ENCODE peak calls at places on chromosome 9, in eight cellular contexts. O is HCT116, Z is Peyer's patch, E is heart left ventricle, V is IMR-90, J is uterus, B is H1, H is stomach. Q is an unnamed sample.
A peak's percentile ranks its signal among the peaks of the same experiment; 100 is the strongest.

GRCh38 chr9:134992755-134993124 is 75.0 kb upstream of the FCN1 start:
- DNase-seq in O (no peak), E (no peak), V (no peak), J (no peak), H (no peak), Z (no peak), B (no peak), Q (no peak)

GRCh38 chr9:88551546-88552137 is 16.7 kb downstream of the NXNL2 start:
- DNase-seq in O (no peak), Z (no peak), E (no peak), H (no peak), V (no peak), B (no peak), J (no peak), Q (no peak)

GRCh38 chr9:104868687-104869404 is 59.1 kb downstream of the ABCA1 start:
- DNase-seq in V (peak; percentile 91), H (peak; percentile 38), B (no peak), Z (peak; percentile 61), J (peak; percentile 85), E (peak; percentile 76), O (no peak), Q (peak; percentile 78)

GRCh38 chr9:98374385-98375051 is 119.1 kb upstream of the TBC1D2 start:
- DNase-seq in H (peak; percentile 52), J (no peak), E (no peak), V (peak; percentile 96), B (no peak), Z (no peak), O (no peak), Q (no peak)

GRCh38 chr9:120507936-120508510 is 71.9 kb downstream of the CDK5RAP2 start:
- DNase-seq in J (no peak), E (no peak), V (no peak), Z (no peak), O (no peak), B (no peak), H (no peak), Q (no peak)

GRCh38 chr9:87337335-87338074 is 160.2 kb upstream of the DAPK1 start:
- DNase-seq in J (no peak), B (peak; percentile 51), H (no peak), V (no peak), E (no peak), Z (no peak), O (no peak), Q (no peak)

GRCh38 chr9:127634021-127634420 is 21.9 kb downstream of the STXBP1 start:
- DNase-seq in Z (no peak), J (no peak), B (no peak), O (peak; percentile 7), E (peak; percentile 48), V (no peak), H (no peak), Q (no peak)

GRCh38 chr9:93392974-93393373 is 58.5 kb upstream of the FAM120A start:
- DNase-seq in E (no peak), V (no peak), J (no peak), B (no peak), Z (no peak), O (no peak), H (no peak), Q (no peak)

GRCh38 chr9:35661756-35662350 is 3.1 kb downstream of the ARHGEF39 start:
- DNase-seq in E (no peak), V (no peak), J (no peak), H (no peak), Z (peak; percentile 48), B (no peak), O (no peak), Q (no peak)

GRCh38 chr9:134130503-134131375 is 5.1 kb upstream of the WDR5 start:
- DNase-seq in J (peak; percentile 56), H (peak; percentile 91), B (peak; percentile 62), E (peak; percentile 83), V (peak; percentile 11), O (no peak), Z (no peak), Q (no peak)

GRCh38 chr9:135865531-135865930 is 41.8 kb downstream of the CAMSAP1 start:
- DNase-seq in H (no peak), E (no peak), J (no peak), B (no peak), Z (no peak), O (no peak), V (peak; percentile 65), Q (no peak)

GRCh38 chr9:101878734-101879133 is 140.3 kb upstream of the GRIN3A start:
- DNase-seq in H (no peak), B (no peak), Z (no peak), V (no peak), J (no peak), E (no peak), O (no peak), Q (no peak)

GRCh38 chr9:134177186-134177585 is 12.8 kb upstream of the RNU6ATAC start:
- DNase-seq in J (no peak), H (no peak), E (no peak), Z (no peak), B (no peak), V (no peak), O (no peak), Q (no peak)

GRCh38 chr9:27572566-27572917 is 739 bp downstream of the C9orf72 start:
- DNase-seq in E (no peak), J (no peak), V (no peak), B (no peak), H (peak; percentile 57), Z (peak; percentile 74), O (no peak), Q (peak; percentile 58)

GRCh38 chr9:107866912-107867311 is 377.3 kb upstream of the KLF4 start:
- DNase-seq in B (no peak), V (peak; percentile 23), E (no peak), H (no peak), O (no peak), J (no peak), Z (no peak), Q (no peak)

GRCh38 chr9:129669946-129670345 is 4.5 kb downstream of the PRRX2 start:
- DNase-seq in E (no peak), H (no peak), J (no peak), O (no peak), B (no peak), V (no peak), Z (no peak), Q (no peak)

GRCh38 chr9:17580119-17580518 is 1.3 kb downstream of the SH3GL2 start:
- DNase-seq in V (no peak), B (no peak), H (no peak), Z (no peak), O (no peak), E (no peak), J (no peak), Q (no peak)

GRCh38 chr9:17574342-17574741 is 4.5 kb upstream of the SH3GL2 start:
- DNase-seq in B (no peak), O (no peak), Z (no peak), H (no peak), E (no peak), V (no peak), J (no peak), Q (no peak)

GRCh38 chr9:17578911-17579793 is at the start of gene SH3GL2:
- DNase-seq in V (peak; percentile 4), O (no peak), J (peak; percentile 44), E (peak; percentile 56), H (peak; percentile 82), B (peak; percentile 74), Z (no peak), Q (no peak)

DNA sequence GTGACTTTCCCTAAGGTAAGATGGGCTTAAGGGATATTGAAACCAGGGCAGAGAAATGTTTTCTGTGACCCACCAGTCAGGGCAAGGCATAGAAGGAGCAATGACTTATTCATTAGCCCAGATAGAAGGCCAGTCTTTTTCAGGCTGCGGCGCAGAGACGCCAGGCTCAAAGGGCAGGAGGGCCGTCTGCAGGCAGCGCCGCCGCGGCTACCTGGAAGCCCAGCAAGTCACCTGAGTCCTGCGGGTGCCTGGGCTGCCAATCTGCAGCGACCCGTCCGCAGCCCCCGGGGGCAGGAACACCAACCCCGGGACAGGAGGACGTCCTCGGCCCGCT is 322 bp upstream of the SH3GL2 start:
- DNase-seq in O (no peak), V (no peak), J (no peak), Z (no peak), H (no peak), E (no peak), B (no peak), Q (no peak)
- H3K27ac ChIP-seq in O (no peak overlapping the region), V (no peak overlapping the region), J (no peak overlapping the region), Z (no peak overlapping the region), H (peak overlapping the region; percentile 64), E (no peak overlapping the region), B (no peak overlapping the region), Q (no peak overlapping the region)

GRCh38 chr9:116287721-116288120 is 134.1 kb downstream of the PAPPA start:
- DNase-seq in O (no peak), Z (no peak), B (no peak), H (no peak), J (no peak), E (no peak), V (peak; percentile 73), Q (no peak)

GRCh38 chr9:116285320-116285719 is 131.7 kb downstream of the PAPPA start:
- DNase-seq in Z (no peak), V (no peak), E (no peak), O (no peak), J (no peak), B (no peak), H (no peak), Q (no peak)

GRCh38 chr9:116282598-116282997 is 129.0 kb downstream of the PAPPA start:
- DNase-seq in Z (no peak), B (no peak), V (no peak), E (no peak), O (no peak), H (no peak), J (no peak), Q (no peak)

GRCh38 chr9:116286287-116286686 is 132.7 kb downstream of the PAPPA start:
- DNase-seq in Z (no peak), H (no peak), B (peak; percentile 73), O (no peak), V (no peak), E (no peak), J (no peak), Q (no peak)

GRCh38 chr9:116284518-116284917 is 130.9 kb downstream of the PAPPA start:
- DNase-seq in H (no peak), Z (no peak), V (no peak), B (no peak), E (no peak), J (no peak), O (no peak), Q (no peak)
- TF ChIP-seq CTCF in H (no peak), Z (no peak), V (no peak), B (no peak), E (no peak), J (no peak), O (no peak), Q (no peak)

GRCh38 chr9:5470122-5470521 is 19.8 kb downstream of the CD274 start:
- DNase-seq in Z (no peak), V (no peak), B (no peak), E (no peak), H (no peak), J (no peak), O (no peak), Q (no peak)
- TF ChIP-seq POLR2A in Z (no peak), V (no peak), B (no peak), E (no peak), H (no peak), J (no peak), O (no peak), Q (no peak)

DNA sequence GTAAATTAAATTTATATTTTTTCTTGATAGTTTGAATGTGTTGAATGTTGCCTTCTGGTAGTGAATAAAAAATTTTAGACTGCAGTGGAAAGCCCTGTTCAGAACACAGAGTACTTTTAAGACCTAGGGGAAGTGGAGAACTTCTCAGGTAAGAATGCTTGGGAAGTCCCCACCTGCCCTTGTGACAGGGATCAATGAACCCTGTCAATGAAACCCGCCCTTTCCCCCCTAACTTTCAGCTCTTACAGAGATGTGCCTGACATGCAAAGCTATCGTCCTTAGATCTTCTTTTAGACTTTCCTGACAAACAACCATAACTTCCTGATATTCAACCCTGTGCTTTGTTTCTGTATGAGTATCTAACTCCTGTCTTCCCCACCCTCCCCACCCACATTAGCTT is 562.7 kb downstream of the TLE4 start:
- DNase-seq in B (no peak), J (no peak), Z (peak; percentile 62), H (no peak), O (no peak), V (no peak), E (no peak), Q (no peak)
- H3K27ac ChIP-seq in B (no peak overlapping the region), J (no peak overlapping the region), Z (peak overlapping the region; percentile 55), H (no peak overlapping the region), O (no peak overlapping the region), V (no peak overlapping the region), E (no peak overlapping the region), Q (no peak overlapping the region)

Q was measured in gastrocnemius medialis.